ENCODE peak calls at places on chromosome 11, in four cellular contexts. B, R, N and J are unnamed samples.

GRCh38 chr11:74685905-74686304 is 45.3 kb downstream of the CHRDL2 start:
- DNase-seq in B (no peak), R (peak; percentile 30), N (no peak), J (no peak)

GRCh38 chr11:130198292-130198691 is 38.7 kb downstream of the ST14 start:
- DNase-seq in B (no peak), R (no peak), N (no peak), J (no peak)

GRCh38 chr11:119912214-119912613 is 183.2 kb upstream of the NECTIN1 start:
- DNase-seq in B (no peak), R (no peak), N (no peak), J (no peak)

GRCh38 chr11:43517518-43517917 is 158.8 kb downstream of the TTC17 start:
- DNase-seq in B (peak; percentile 33), R (no peak), N (peak; percentile 26), J (no peak)

GRCh38 chr11:62508336-62509058 is 38.1 kb downstream of the AHNAK start:
- DNase-seq in B (no peak), R (peak; percentile 58), N (peak; percentile 36), J (peak; percentile 46)

GRCh38 chr11:70671083-70671482 is 272.8 kb downstream of the CTTN start:
- DNase-seq in B (no peak), R (no peak), N (no peak), J (no peak)

GRCh38 chr11:65182258-65183170 is 786 bp downstream of the CAPN1 start:
- DNase-seq in B (peak; percentile 13), R (peak; percentile 54), N (no peak), J (peak; percentile 62)

GRCh38 chr11:114166897-114167323 is 107.4 kb downstream of the ZBTB16 start:
- DNase-seq in B (peak; percentile 95), R (no peak), N (peak; percentile 63), J (no peak)

GRCh38 chr11:12271826-12272366 is 105.5 kb upstream of the PARVA start:
- DNase-seq in B (no peak), R (no peak), N (no peak), J (no peak)

GRCh38 chr11:114137054-114137453 is 77.5 kb downstream of the ZBTB16 start:
- DNase-seq in B (no peak), R (no peak), N (no peak), J (no peak)

GRCh38 chr11:22079133-22079847 is 113.6 kb upstream of the ANO5 start:
- DNase-seq in B (no peak), R (no peak), N (no peak), J (no peak)

GRCh38 chr11:61814242-61814957 is 2.4 kb downstream of the FADS1 start:
- DNase-seq in B (peak; percentile 45), R (no peak), N (no peak), J (peak; percentile 35)

GRCh38 chr11:44445500-44446340 is 119.7 kb upstream of the CD82 start:
- DNase-seq in B (no peak), R (no peak), N (no peak), J (no peak)

GRCh38 chr11:72723508-72723907 is 28.7 kb downstream of the ARAP1 start:
- DNase-seq in B (peak; percentile 19), R (no peak), N (no peak), J (no peak)

GRCh38 chr11:108733479-108734116 is 68.7 kb downstream of the DDX10 start:
- DNase-seq in B (peak; percentile 84), R (no peak), N (peak; percentile 62), J (no peak)

GRCh38 chr11:33329705-33330329 is 72.6 kb downstream of the HIPK3 start:
- DNase-seq in B (peak; percentile 78), R (no peak), N (peak; percentile 72), J (peak; percentile 36)

GRCh38 chr11:44398266-44399045 is 88.5 kb upstream of the ALX4 start:
- DNase-seq in B (no peak), R (no peak), N (no peak), J (no peak)

GRCh38 chr11:33438311-33438710 is 181.1 kb downstream of the HIPK3 start:
- DNase-seq in B (no peak), R (no peak), N (no peak), J (no peak)

GRCh38 chr11:66624450-66624849 is 8.0 kb downstream of the RBM14 start:
- DNase-seq in B (no peak), R (no peak), N (no peak), J (peak; percentile 89)

GRCh38 chr11:130609121-130610035 is 160.9 kb downstream of the ADAMTS15 start:
- DNase-seq in B (peak; percentile 97), R (peak; percentile 83), N (no peak), J (no peak)

GRCh38 chr11:120331301-120331966 is 4.8 kb upstream of the ARHGEF12 start:
- DNase-seq in B (peak; percentile 91), R (peak; percentile 58), N (peak; percentile 91), J (no peak)

GRCh38 chr11:61695917-61696316 is 15.7 kb downstream of the DAGLA start:
- DNase-seq in B (peak; percentile 78), R (peak; percentile 81), N (peak; percentile 81), J (no peak)

GRCh38 chr11:73268671-73269271 is 3.4 kb upstream of the P2RY6 start:
- DNase-seq in B (no peak), R (no peak), N (no peak), J (no peak)

GRCh38 chr11:61071208-61071681 is 31.0 kb upstream of the CD5 start:
- DNase-seq in B (no peak), R (no peak), N (no peak), J (no peak)

GRCh38 chr11:126522152-126522551 is 166.7 kb downstream of the ST3GAL4 start:
- DNase-seq in B (no peak), R (no peak), N (peak; percentile 10), J (no peak)

GRCh38 chr11:65616575-65617001 is 1.0 kb downstream of the PCNX3 start:
- DNase-seq in B (no peak), R (no peak), N (no peak), J (no peak)

GRCh38 chr11:125036933-125037332 is 26.2 kb upstream of the SLC37A2 start:
- DNase-seq in B (peak; percentile 98), R (no peak), N (peak; percentile 98), J (no peak)

GRCh38 chr11:35632301-35632700 is 14.0 kb downstream of the FJX1 start:
- DNase-seq in B (peak; percentile 91), R (no peak), N (peak; percentile 42), J (no peak)

GRCh38 chr11:28058333-28058732 is 49.6 kb downstream of the KIF18A start:
- DNase-seq in B (no peak), R (no peak), N (peak; percentile 51), J (no peak)

GRCh38 chr11:20933958-20934357 is 264.6 kb downstream of the NELL1 start:
- DNase-seq in B (no peak), R (no peak), N (no peak), J (no peak)

GRCh38 chr11:60360621-60361020 is 17.7 kb upstream of the MS4A7 start:
- DNase-seq in B (no peak), R (no peak), N (no peak), J (no peak)

GRCh38 chr11:43404406-43404805 is 45.7 kb downstream of the TTC17 start:
- DNase-seq in B (no peak), R (no peak), N (no peak), J (no peak)

GRCh38 chr11:32884770-32885384 is 7.7 kb upstream of the QSER1 start:
- DNase-seq in B (peak; percentile 30), R (no peak), N (no peak), J (no peak)

GRCh38 chr11:122788781-122789535 is 49.3 kb upstream of the CRTAM start:
- DNase-seq in B (no peak), R (no peak), N (no peak), J (no peak)
- TF ChIP-seq CTCF in B (peak; percentile 26), R (no peak), N (peak; percentile 5), J (peak; percentile 38)

GRCh38 chr11:10623797-10624761 is 55.6 kb upstream of the LYVE1 start:
- DNase-seq in B (peak; percentile 37), R (peak; percentile 55), N (peak; percentile 37), J (peak; percentile 34)

GRCh38 chr11:10622108-10622507 is 53.6 kb upstream of the LYVE1 start:
- DNase-seq in B (no peak), R (no peak), N (no peak), J (no peak)

GRCh38 chr11:10625982-10626311 is 57.5 kb upstream of the LYVE1 start:
- DNase-seq in B (no peak), R (no peak), N (no peak), J (no peak)

GRCh38 chr11:10625281-10625981 is 57.0 kb upstream of the LYVE1 start:
- DNase-seq in B (no peak), R (no peak), N (no peak), J (no peak)

GRCh38 chr11:10622957-10623787 is 54.7 kb upstream of the LYVE1 start:
- DNase-seq in B (no peak), R (no peak), N (no peak), J (no peak)
- TF ChIP-seq CTCF in B (no peak), R (no peak), N (no peak), J (no peak)

GRCh38 chr11:128862421-128862820 is 4.7 kb downstream of the KCNJ1 start:
- DNase-seq in B (no peak), R (no peak), N (no peak), J (no peak)

GRCh38 chr11:128857341-128857740 is 9.8 kb downstream of the KCNJ1 start:
- DNase-seq in B (no peak), R (no peak), N (no peak), J (no peak)

GRCh38 chr11:128860571-128861361 is 6.3 kb downstream of the KCNJ1 start:
- DNase-seq in B (no peak), R (no peak), N (peak; percentile 7), J (no peak)

GRCh38 chr11:128862913-128863660 is 4.0 kb downstream of the KCNJ1 start:
- DNase-seq in B (peak; percentile 55), R (no peak), N (peak; percentile 79), J (no peak)

DNA sequence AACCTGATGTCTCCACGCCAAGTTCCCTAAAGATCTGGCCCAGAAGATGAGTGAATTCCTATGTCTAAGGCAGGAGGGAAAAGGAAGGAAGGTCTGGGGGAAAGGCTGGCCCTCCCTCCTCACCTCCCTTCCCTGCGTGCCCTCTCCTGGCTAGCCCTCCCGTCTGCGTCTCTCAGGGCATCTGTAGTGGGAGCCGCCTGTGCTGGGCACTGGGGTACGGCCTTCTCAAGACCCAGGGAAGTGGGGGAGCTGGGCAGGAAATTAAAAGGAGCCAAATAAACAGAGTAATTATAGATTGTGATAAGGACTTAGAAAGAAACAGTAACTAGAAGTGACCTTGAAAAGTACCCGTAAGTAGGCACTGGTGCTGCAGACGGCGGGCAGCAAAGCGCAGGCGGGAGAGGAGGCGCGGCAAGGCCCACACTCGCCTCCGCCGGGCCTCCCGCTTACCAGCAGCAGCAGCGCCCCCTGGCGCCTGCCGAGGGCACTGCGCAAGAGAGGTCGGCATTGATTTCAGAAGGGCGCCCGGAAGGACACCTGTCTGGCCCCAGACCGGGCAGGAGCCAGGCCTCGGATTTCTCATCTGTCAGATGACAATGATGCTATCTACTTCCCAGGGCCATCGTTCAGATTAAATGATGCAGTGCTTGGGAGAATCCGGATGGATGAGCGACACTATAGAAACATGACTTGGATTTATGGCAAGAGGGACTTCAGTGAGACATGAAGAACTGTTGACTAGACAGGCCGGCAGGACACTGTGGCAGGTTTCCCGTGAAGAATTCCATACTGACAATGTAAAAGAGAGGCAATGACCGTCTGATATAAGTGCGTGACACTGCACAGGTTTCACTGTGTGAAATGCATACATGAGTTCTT is 7.3 kb downstream of the KCNJ1 start:
- DNase-seq in B (peak; percentile 52), R (peak; percentile 78), N (peak; percentile 47), J (peak; percentile 85)
- TF ChIP-seq CTCF in B (peak; percentile 65), R (peak; percentile 68), N (peak; percentile 67), J (peak; percentile 99)

DNA sequence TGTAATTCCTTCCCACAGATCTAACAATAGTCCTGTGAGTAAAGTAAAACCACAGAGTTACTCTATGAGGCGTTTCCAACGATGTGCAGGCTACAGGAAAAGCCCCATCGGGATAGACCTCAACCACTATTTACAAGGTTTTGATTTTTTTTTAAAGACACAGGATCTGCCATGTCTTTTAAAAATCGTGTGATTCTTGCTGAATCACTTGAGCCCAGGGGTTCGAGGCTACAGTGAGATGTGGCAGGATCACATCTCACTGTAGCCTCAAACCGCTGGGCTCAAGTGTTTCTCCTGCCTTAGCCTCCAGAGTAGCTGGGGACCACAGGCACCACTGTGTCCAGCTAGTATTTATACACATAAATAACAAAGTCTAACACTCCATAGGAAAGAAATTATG is 7.8 kb downstream of the TAF1D start:
- DNase-seq in B (no peak), R (no peak), N (no peak), J (no peak)
- TF ChIP-seq CTCF in B (no peak), R (no peak), N (no peak), J (no peak)